ENCODE peak calls at places on chromosomes 12 and 14, in nine cellular contexts. Y, W, N, C, Q, V, S, X and Z are unnamed samples.

GRCh38 chr14:79278286-79278797 is 933.0 kb downstream of the DIO2 start:
- DNase-seq in C (no peak), N (no peak), X (no peak), V (no peak), Q (no peak), Y (peak; percentile 82), W (no peak), S (peak; percentile 18), Z (no peak)

GRCh38 chr12:124298685-124299410 is 4.0 kb downstream of the RFLNA start:
- DNase-seq in S (no peak), N (no peak), X (no peak), C (peak; percentile 28), Q (no peak), V (no peak), Y (no peak), W (no peak), Z (no peak)

GRCh38 chr12:20963303-20963702 is 152.8 kb downstream of the SLCO1B3 start:
- DNase-seq in X (no peak), W (no peak), S (no peak), V (no peak), Y (no peak), N (no peak), C (no peak), Q (no peak), Z (no peak)

GRCh38 chr12:124605150-124605549 is 37.7 kb upstream of the NCOR2 start:
- DNase-seq in W (no peak), C (no peak), Q (no peak), X (no peak), V (no peak), N (no peak), Y (no peak), S (no peak), Z (no peak)

GRCh38 chr14:103301512-103302197 is 32.4 kb upstream of the EIF5 start:
- DNase-seq in Q (no peak), C (no peak), Y (peak; percentile 13), N (no peak), W (no peak), S (no peak), X (no peak), V (no peak), Z (no peak)

GRCh38 chr12:119725523-119725922 is 57.6 kb downstream of the PRKAB1 start:
- DNase-seq in V (no peak), Y (no peak), W (no peak), X (no peak), Q (no peak), S (no peak), N (no peak), C (no peak), Z (no peak)

GRCh38 chr12:68483592-68484373 is 126.9 kb upstream of the RAP1B start:
- DNase-seq in V (no peak), W (no peak), C (no peak), Y (no peak), X (no peak), Q (peak; percentile 56), S (no peak), N (no peak), Z (no peak)

GRCh38 chr14:68856572-68856971 is 63.7 kb upstream of the ZFP36L1 start:
- DNase-seq in V (no peak), S (no peak), Y (no peak), W (no peak), Q (no peak), C (no peak), X (no peak), N (no peak), Z (no peak)

GRCh38 chr12:50925342-50925651 is 27.0 kb upstream of the HIGD1C start:
- DNase-seq in N (no peak), X (no peak), V (no peak), Y (no peak), S (peak; percentile 38), C (no peak), W (no peak), Q (no peak), Z (no peak)

GRCh38 chr12:59678759-59679411 is 83.1 kb downstream of the SLC16A7 start:
- DNase-seq in N (no peak), V (no peak), Y (no peak), W (peak; percentile 18), Q (no peak), S (no peak), X (no peak), C (peak; percentile 45), Z (no peak)

GRCh38 chr12:989751-990278 is 1.2 kb upstream of the ERC1 start:
- DNase-seq in X (no peak), C (no peak), V (no peak), Q (peak; percentile 78), W (no peak), S (peak; percentile 18), N (no peak), Y (no peak), Z (no peak)

GRCh38 chr12:121453022-121453360 is 53.1 kb downstream of the RNF34 start:
- DNase-seq in V (no peak), N (no peak), Q (no peak), W (no peak), X (no peak), S (no peak), C (peak; percentile 62), Y (no peak), Z (no peak)

GRCh38 chr12:121453629-121454028 is 53.7 kb downstream of the RNF34 start:
- DNase-seq in V (no peak), Y (no peak), X (no peak), S (no peak), C (no peak), N (no peak), Q (no peak), W (no peak), Z (no peak)

GRCh38 chr12:121454921-121455320 is 55.0 kb downstream of the RNF34 start:
- DNase-seq in V (no peak), C (no peak), S (no peak), Q (no peak), W (no peak), Y (no peak), X (no peak), N (no peak), Z (no peak)

GRCh38 chr12:121452356-121453021 is 52.6 kb downstream of the RNF34 start:
- DNase-seq in Q (peak; percentile 6), S (no peak), X (no peak), C (peak; percentile 75), V (no peak), N (no peak), Y (peak; percentile 91), W (no peak), Z (no peak)

GRCh38 chr12:121451931-121452330 is 52.0 kb downstream of the RNF34 start:
- DNase-seq in V (no peak), Q (no peak), W (no peak), S (no peak), N (no peak), Y (no peak), C (no peak), X (no peak), Z (no peak)
- H3K4me3 ChIP-seq in V (no peak overlapping the region), Q (no peak overlapping the region), W (peak overlapping the region; percentile 40), S (no peak overlapping the region), N (no peak overlapping the region), Y (no peak overlapping the region), C (peak overlapping the region; percentile 19), X (no peak overlapping the region), Z (no peak overlapping the region)

GRCh38 chr14:25044299-25044698 is 5.6 kb downstream of the STXBP6 start:
- DNase-seq in Q (no peak), X (no peak), S (no peak), V (no peak), Y (no peak), W (no peak), C (no peak), N (no peak), Z (no peak)

GRCh38 chr14:25041898-25042297 is 8.0 kb downstream of the STXBP6 start:
- DNase-seq in N (no peak), C (no peak), W (no peak), Q (no peak), Y (no peak), X (no peak), V (no peak), S (no peak), Z (no peak)

GRCh38 chr14:25039933-25040332 is 10.0 kb downstream of the STXBP6 start:
- DNase-seq in Q (no peak), V (no peak), W (no peak), Y (no peak), N (no peak), C (no peak), X (no peak), S (no peak), Z (no peak)

GRCh38 chr14:25041484-25041883 is 8.5 kb downstream of the STXBP6 start:
- DNase-seq in Y (no peak), Q (no peak), S (no peak), W (no peak), X (no peak), N (no peak), C (no peak), V (no peak), Z (no peak)

GRCh38 chr14:25042362-25043299 is 7.3 kb downstream of the STXBP6 start:
- DNase-seq in X (no peak), Q (peak; percentile 8), C (no peak), N (no peak), Y (no peak), V (no peak), S (peak; percentile 24), W (no peak), Z (no peak)
- TF ChIP-seq CTCF in X (no peak), Q (no peak), C (peak; percentile 50), N (no peak), Y (no peak), V (no peak), S (no peak), W (peak; percentile 67), Z (peak; percentile 65)

GRCh38 chr12:130819248-130819576 is 19.8 kb downstream of the STX2 start:
- DNase-seq in Y (no peak), Q (no peak), S (no peak), C (no peak), X (peak; percentile 82), N (no peak), W (no peak), V (no peak), Z (no peak)
- H3K4me3 ChIP-seq in Y (no peak overlapping the region), Q (no peak overlapping the region), S (no peak overlapping the region), C (peak overlapping the region; percentile 50), X (no peak overlapping the region), N (no peak overlapping the region), W (peak overlapping the region; percentile 67), V (peak overlapping the region; percentile 45), Z (no peak overlapping the region)

GRCh38 chr12:113866496-113866895 is 99.6 kb downstream of the RBM19 start:
- DNase-seq in C (no peak), W (no peak), N (no peak), V (no peak), X (no peak), Q (no peak), Y (no peak), S (no peak), Z (no peak)

GRCh38 chr12:113868365-113868764 is 97.8 kb downstream of the RBM19 start:
- DNase-seq in W (no peak), X (no peak), N (no peak), C (no peak), Q (no peak), Y (no peak), V (no peak), S (no peak), Z (no peak)

GRCh38 chr12:113870890-113871289 is 95.2 kb downstream of the RBM19 start:
- DNase-seq in S (no peak), Y (no peak), X (no peak), N (no peak), C (no peak), W (no peak), Q (no peak), V (no peak), Z (no peak)

GRCh38 chr12:113870035-113870434 is 96.1 kb downstream of the RBM19 start:
- DNase-seq in Y (no peak), C (no peak), N (no peak), S (no peak), X (no peak), V (no peak), Q (no peak), W (no peak), Z (no peak)

GRCh38 chr12:113867258-113867657 is 98.9 kb downstream of the RBM19 start:
- DNase-seq in Q (no peak), S (no peak), N (no peak), W (no peak), V (no peak), Y (no peak), C (no peak), X (no peak), Z (no peak)
- TF ChIP-seq CTCF in Q (peak; percentile 39), S (no peak), N (no peak), W (peak; percentile 25), V (no peak), Y (no peak), C (no peak), X (peak; percentile 75), Z (peak; percentile 50)